ENCODE peak calls at places on chromosomes 3 and 15, in four cellular contexts. One of them, this sample, is unnamed.

GRCh38 chr3:5798809-5799208 is 611.3 kb downstream of the EDEM1 start:
- DNase-seq in Peyer's patch: no peak
- DNase-seq in GM23338: no peak
- DNase-seq in heart right ventricle: no peak
- DNase-seq in this sample: no peak

GRCh38 chr15:29568840-29569532 is 253.3 kb downstream of the TJP1 start:
- DNase-seq in GM23338: peak
- DNase-seq in Peyer's patch: peak
- DNase-seq in heart right ventricle: no peak
- DNase-seq in this sample: peak

GRCh38 chr15:41935566-41936020 is 36.8 kb downstream of the EHD4 start:
- DNase-seq in Peyer's patch: no peak
- DNase-seq in heart right ventricle: no peak
- DNase-seq in GM23338: no peak
- DNase-seq in this sample: no peak

GRCh38 chr3:31438742-31439141 is 94.0 kb upstream of the STT3B start:
- DNase-seq in Peyer's patch: no peak
- DNase-seq in GM23338: no peak
- DNase-seq in heart right ventricle: no peak
- DNase-seq in this sample: no peak

GRCh38 chr15:43735402-43735801 is 10.8 kb upstream of the PDIA3 start:
- DNase-seq in Peyer's patch: no peak
- DNase-seq in GM23338: no peak
- DNase-seq in heart right ventricle: no peak
- DNase-seq in this sample: no peak

GRCh38 chr3:47854267-47854666 is 51.3 kb downstream of the DHX30 start:
- DNase-seq in Peyer's patch: no peak
- DNase-seq in GM23338: no peak
- DNase-seq in heart right ventricle: no peak
- DNase-seq in this sample: no peak

GRCh38 chr3:58383904-58384303 is 49.7 kb downstream of the PDHB start:
- DNase-seq in GM23338: no peak
- DNase-seq in heart right ventricle: no peak
- DNase-seq in Peyer's patch: no peak
- DNase-seq in this sample: no peak

GRCh38 chr3:180679178-180680096 is at the start of gene CCDC39:
- DNase-seq in heart right ventricle: peak
- DNase-seq in Peyer's patch: peak
- DNase-seq in GM23338: peak
- DNase-seq in this sample: peak

GRCh38 chr3:189900578-189900977 is 220.1 kb downstream of the P3H2 start:
- DNase-seq in Peyer's patch: no peak
- DNase-seq in heart right ventricle: no peak
- DNase-seq in GM23338: no peak
- DNase-seq in this sample: no peak

GRCh38 chr3:16456784-16457415 is 56.6 kb downstream of the RFTN1 start:
- DNase-seq in Peyer's patch: no peak
- DNase-seq in heart right ventricle: no peak
- DNase-seq in GM23338: no peak
- DNase-seq in this sample: no peak

GRCh38 chr3:50617911-50618481 is 1.0 kb downstream of the MAPKAPK3 start:
- DNase-seq in Peyer's patch: no peak
- DNase-seq in GM23338: no peak
- DNase-seq in heart right ventricle: peak
- DNase-seq in this sample: no peak

GRCh38 chr3:50616003-50616769 is 765 bp upstream of the MAPKAPK3 start:
- DNase-seq in Peyer's patch: peak
- DNase-seq in GM23338: peak
- DNase-seq in heart right ventricle: peak
- DNase-seq in this sample: peak

GRCh38 chr3:50615190-50615589 is 1.8 kb upstream of the MAPKAPK3 start:
- DNase-seq in heart right ventricle: no peak
- DNase-seq in Peyer's patch: no peak
- DNase-seq in GM23338: no peak
- DNase-seq in this sample: no peak

GRCh38 chr3:50616770-50617095 is 218 bp upstream of the MAPKAPK3 start:
- DNase-seq in heart right ventricle: peak
- DNase-seq in Peyer's patch: peak
- DNase-seq in GM23338: peak
- DNase-seq in this sample: peak

DNA sequence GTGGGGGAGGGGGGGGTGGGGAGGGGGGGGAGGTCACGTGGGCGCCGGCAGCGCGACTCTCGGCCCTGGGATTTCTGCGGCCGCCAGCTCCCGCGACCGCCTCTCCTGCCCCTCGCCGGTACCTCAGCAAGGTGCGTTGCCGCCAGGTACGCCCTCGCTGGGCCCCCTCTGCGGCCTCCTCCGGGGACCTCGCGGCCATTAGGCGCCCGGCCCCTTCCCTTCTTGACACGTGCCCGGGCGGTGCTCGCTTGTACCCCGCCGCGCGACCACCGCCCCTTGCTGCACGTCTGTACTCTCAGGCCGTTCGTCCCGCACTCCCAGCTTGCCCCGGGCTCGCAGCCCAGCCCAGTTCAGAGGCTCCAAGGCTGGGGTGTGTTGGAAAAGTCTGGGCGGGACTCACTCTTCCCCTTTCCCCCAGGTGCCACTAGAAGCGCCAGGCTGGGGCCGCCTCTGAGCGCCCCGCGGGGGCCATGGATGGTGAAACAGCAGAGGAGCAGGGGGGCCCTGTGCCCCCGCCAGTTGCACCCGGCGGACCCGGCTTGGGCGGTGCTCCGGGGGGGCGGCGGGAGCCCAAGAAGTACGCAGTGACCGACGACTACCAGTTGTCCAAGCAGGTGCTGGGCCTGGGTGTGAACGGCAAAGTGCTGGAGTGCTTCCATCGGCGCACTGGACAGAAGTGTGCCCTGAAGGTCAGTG is at the start of gene MAPKAPK3:
- DNase-seq in Peyer's patch: no peak
- DNase-seq in heart right ventricle: peak
- DNase-seq in GM23338: no peak
- DNase-seq in this sample: no peak
- H3K27ac ChIP-seq in Peyer's patch: peak
- H3K27ac ChIP-seq in heart right ventricle: peak
- H3K27ac ChIP-seq in GM23338: no peak
- H3K27ac ChIP-seq in this sample: peak

GRCh38 chr3:93969997-93970396 is 3.7 kb downstream of the PROS1 start:
- DNase-seq in Peyer's patch: no peak
- DNase-seq in heart right ventricle: no peak
- DNase-seq in GM23338: no peak
- DNase-seq in this sample: no peak
- H3K27ac ChIP-seq in Peyer's patch: no peak
- H3K27ac ChIP-seq in heart right ventricle: no peak
- H3K27ac ChIP-seq in GM23338: no peak
- H3K27ac ChIP-seq in this sample: no peak

DNA sequence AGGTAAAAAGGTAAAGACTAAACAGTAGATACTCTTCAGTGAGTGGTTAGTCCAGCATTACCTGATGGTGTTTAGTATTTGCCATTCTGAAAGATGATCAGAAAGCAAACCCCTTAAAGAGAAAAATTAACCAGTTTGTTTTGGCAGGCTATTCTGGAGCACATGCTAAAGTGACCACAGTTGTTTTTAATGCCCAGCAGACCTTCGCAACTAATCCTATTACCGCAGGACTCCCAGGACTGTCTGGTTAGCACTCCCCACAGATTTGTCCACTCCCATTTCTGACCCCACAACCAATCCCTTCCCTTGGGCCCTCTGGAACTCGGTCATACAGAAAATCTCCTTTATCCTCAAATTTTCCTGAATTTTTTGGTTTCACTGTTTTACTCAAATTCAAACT is 104.2 kb downstream of the RBMS3 start:
- DNase-seq in heart right ventricle: no peak
- DNase-seq in GM23338: no peak
- DNase-seq in Peyer's patch: no peak
- DNase-seq in this sample: no peak
- H3K27ac ChIP-seq in heart right ventricle: no peak
- H3K27ac ChIP-seq in GM23338: no peak
- H3K27ac ChIP-seq in Peyer's patch: no peak
- H3K27ac ChIP-seq in this sample: no peak

GRCh38 chr15:77027697-77028450 is 32.9 kb downstream of the PSTPIP1 start:
- DNase-seq in Peyer's patch: peak
- DNase-seq in GM23338: peak
- DNase-seq in heart right ventricle: no peak
- DNase-seq in this sample: peak

GRCh38 chr15:77027111-77027696 is 32.3 kb downstream of the PSTPIP1 start:
- DNase-seq in Peyer's patch: no peak
- DNase-seq in GM23338: no peak
- DNase-seq in heart right ventricle: no peak
- DNase-seq in this sample: peak

GRCh38 chr15:77025471-77025901 is 30.6 kb downstream of the PSTPIP1 start:
- DNase-seq in GM23338: no peak
- DNase-seq in Peyer's patch: no peak
- DNase-seq in heart right ventricle: no peak
- DNase-seq in this sample: no peak

GRCh38 chr15:77025941-77026411 is 31.1 kb downstream of the PSTPIP1 start:
- DNase-seq in GM23338: no peak
- DNase-seq in Peyer's patch: peak
- DNase-seq in heart right ventricle: no peak
- DNase-seq in this sample: peak

GRCh38 chr15:77026501-77027110 is 31.7 kb downstream of the PSTPIP1 start:
- DNase-seq in Peyer's patch: peak
- DNase-seq in GM23338: no peak
- DNase-seq in heart right ventricle: no peak
- DNase-seq in this sample: peak
- H3K27ac ChIP-seq in Peyer's patch: no peak
- H3K27ac ChIP-seq in GM23338: no peak
- H3K27ac ChIP-seq in heart right ventricle: no peak
- H3K27ac ChIP-seq in this sample: no peak

GRCh38 chr3:99713440-99713839 is 75.0 kb downstream of the COL8A1 start:
- DNase-seq in Peyer's patch: no peak
- DNase-seq in heart right ventricle: no peak
- DNase-seq in GM23338: no peak
- DNase-seq in this sample: peak
- H3K27ac ChIP-seq in Peyer's patch: no peak
- H3K27ac ChIP-seq in heart right ventricle: no peak
- H3K27ac ChIP-seq in GM23338: no peak
- H3K27ac ChIP-seq in this sample: no peak

GRCh38 chr15:68479406-68479805 is 47.4 kb upstream of the ITGA11 start:
- DNase-seq in Peyer's patch: no peak
- DNase-seq in GM23338: no peak
- DNase-seq in heart right ventricle: peak
- DNase-seq in this sample: no peak
- H3K27ac ChIP-seq in Peyer's patch: no peak
- H3K27ac ChIP-seq in GM23338: no peak
- H3K27ac ChIP-seq in heart right ventricle: no peak
- H3K27ac ChIP-seq in this sample: no peak

GRCh38 chr3:45088959-45089358 is 57.2 kb downstream of the CDCP1 start:
- DNase-seq in GM23338: no peak
- DNase-seq in Peyer's patch: no peak
- DNase-seq in heart right ventricle: no peak
- DNase-seq in this sample: no peak

GRCh38 chr3:45084820-45085816 is 59.0 kb downstream of the CLEC3B start:
- DNase-seq in GM23338: no peak
- DNase-seq in heart right ventricle: no peak
- DNase-seq in Peyer's patch: no peak
- DNase-seq in this sample: no peak

GRCh38 chr3:45090855-45091254 is 55.3 kb downstream of the CDCP1 start:
- DNase-seq in GM23338: no peak
- DNase-seq in heart right ventricle: no peak
- DNase-seq in Peyer's patch: no peak
- DNase-seq in this sample: no peak

GRCh38 chr3:45087155-45087554 is 59.0 kb downstream of the CDCP1 start:
- DNase-seq in heart right ventricle: peak
- DNase-seq in Peyer's patch: no peak
- DNase-seq in GM23338: no peak
- DNase-seq in this sample: no peak

DNA sequence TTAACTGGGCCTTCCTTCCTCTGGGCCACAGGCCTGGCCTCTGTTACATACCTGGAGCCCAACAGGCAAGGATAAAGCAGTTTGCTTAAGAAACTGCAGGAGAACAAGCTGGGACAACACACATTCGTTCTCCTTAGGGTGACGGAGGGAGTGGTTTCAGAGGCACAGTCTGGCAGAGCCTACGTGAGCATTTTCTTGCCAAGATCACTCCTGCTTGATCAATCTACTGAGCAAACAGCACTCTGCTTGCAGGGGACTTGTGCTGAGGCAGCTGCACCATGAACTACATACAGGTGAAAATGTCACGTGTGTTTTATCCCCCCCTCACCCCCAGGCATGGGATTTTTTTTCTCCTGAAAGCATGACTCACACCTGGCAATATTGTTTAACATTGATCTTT is 57.6 kb downstream of the CDCP1 start:
- DNase-seq in Peyer's patch: no peak
- DNase-seq in GM23338: no peak
- DNase-seq in heart right ventricle: no peak
- DNase-seq in this sample: no peak
- H3K27ac ChIP-seq in Peyer's patch: no peak
- H3K27ac ChIP-seq in GM23338: no peak
- H3K27ac ChIP-seq in heart right ventricle: no peak
- H3K27ac ChIP-seq in this sample: no peak

GRCh38 chr3:139309880-139310279 is 33.9 kb upstream of the MRPS22 start:
- DNase-seq in Peyer's patch: no peak
- DNase-seq in heart right ventricle: no peak
- DNase-seq in GM23338: no peak
- DNase-seq in this sample: no peak
- H3K27ac ChIP-seq in Peyer's patch: no peak
- H3K27ac ChIP-seq in heart right ventricle: no peak
- H3K27ac ChIP-seq in GM23338: no peak
- H3K27ac ChIP-seq in this sample: no peak